ENCODE peak calls at places on chromosome 13, in seven cellular contexts. One of them, this sample, is unnamed.

GRCh38 chr13:84961023-84961422 is 838.2 kb downstream of the SLITRK6 start:
- DNase-seq in AG08395: no peak
- DNase-seq in skeletal muscle cell: no peak
- DNase-seq in NCI-H146: no peak
- DNase-seq in neural progenitor cell: no peak
- DNase-seq in HAP-1: no peak
- DNase-seq in cardiac muscle cell: no peak
- DNase-seq in this sample: no peak

GRCh38 chr13:25901460-25902376 is 150.1 kb downstream of the SHISA2 start:
- DNase-seq in cardiac muscle cell: no peak
- DNase-seq in AG08395: no peak
- DNase-seq in skeletal muscle cell: peak
- DNase-seq in neural progenitor cell: no peak
- DNase-seq in HAP-1: no peak
- DNase-seq in NCI-H146: no peak
- DNase-seq in this sample: peak

GRCh38 chr13:87698268-87698667 is 27.1 kb downstream of the SLITRK5 start:
- DNase-seq in skeletal muscle cell: no peak
- DNase-seq in HAP-1: no peak
- DNase-seq in neural progenitor cell: no peak
- DNase-seq in NCI-H146: no peak
- DNase-seq in AG08395: no peak
- DNase-seq in cardiac muscle cell: no peak
- DNase-seq in this sample: no peak

GRCh38 chr13:52921194-52921593 is 72.8 kb upstream of the PCDH8 start:
- DNase-seq in NCI-H146: no peak
- DNase-seq in AG08395: no peak
- DNase-seq in cardiac muscle cell: no peak
- DNase-seq in skeletal muscle cell: no peak
- DNase-seq in HAP-1: no peak
- DNase-seq in neural progenitor cell: no peak
- DNase-seq in this sample: no peak

GRCh38 chr13:78431328-78431727 is 172.0 kb downstream of the POU4F1 start:
- DNase-seq in NCI-H146: no peak
- DNase-seq in HAP-1: no peak
- DNase-seq in AG08395: no peak
- DNase-seq in cardiac muscle cell: no peak
- DNase-seq in skeletal muscle cell: no peak
- DNase-seq in neural progenitor cell: no peak
- DNase-seq in this sample: no peak

GRCh38 chr13:30895773-30896172 is 10.3 kb upstream of the MEDAG start:
- DNase-seq in HAP-1: no peak
- DNase-seq in AG08395: peak
- DNase-seq in NCI-H146: no peak
- DNase-seq in neural progenitor cell: peak
- DNase-seq in skeletal muscle cell: peak
- DNase-seq in cardiac muscle cell: peak
- DNase-seq in this sample: no peak

GRCh38 chr13:113369881-113370280 is 6.0 kb upstream of the GRTP1 start:
- DNase-seq in AG08395: no peak
- DNase-seq in NCI-H146: no peak
- DNase-seq in cardiac muscle cell: no peak
- DNase-seq in neural progenitor cell: no peak
- DNase-seq in HAP-1: no peak
- DNase-seq in skeletal muscle cell: no peak
- DNase-seq in this sample: no peak

GRCh38 chr13:40688781-40689180 is 22.3 kb upstream of the FOXO1 start:
- DNase-seq in cardiac muscle cell: no peak
- DNase-seq in skeletal muscle cell: no peak
- DNase-seq in HAP-1: no peak
- DNase-seq in NCI-H146: no peak
- DNase-seq in neural progenitor cell: no peak
- DNase-seq in AG08395: no peak
- DNase-seq in this sample: no peak

GRCh38 chr13:87107626-87108025 is 563.5 kb upstream of the SLITRK5 start:
- DNase-seq in skeletal muscle cell: no peak
- DNase-seq in neural progenitor cell: no peak
- DNase-seq in NCI-H146: no peak
- DNase-seq in AG08395: no peak
- DNase-seq in HAP-1: no peak
- DNase-seq in cardiac muscle cell: no peak
- DNase-seq in this sample: no peak

GRCh38 chr13:83881031-83881727 is 1.1 kb downstream of the SLITRK1 start:
- DNase-seq in neural progenitor cell: peak
- DNase-seq in NCI-H146: peak
- DNase-seq in AG08395: no peak
- DNase-seq in skeletal muscle cell: no peak
- DNase-seq in cardiac muscle cell: no peak
- DNase-seq in HAP-1: no peak
- DNase-seq in this sample: no peak

This sample was measured in small intestine.